ENCODE peak calls at places on chromosomes 4 and X, in four cellular contexts. W, S, E and G are unnamed samples.

GRCh38 chr4:39452860-39453587 is 5.7 kb downstream of the RPL9 start:
- DNase-seq in S (no peak), E (no peak), W (no peak), G (no peak)

GRCh38 chr4:145840162-145840768 is 98.4 kb downstream of the ZNF827 start:
- DNase-seq in S (no peak), E (peak; percentile 55), W (no peak), G (peak; percentile 82)

GRCh38 chr4:47465008-47465407 is 1.5 kb upstream of the COMMD8 start:
- DNase-seq in S (no peak), E (no peak), W (no peak), G (no peak)

GRCh38 chr4:15882675-15883086 is 55.9 kb downstream of the FGFBP1 start:
- DNase-seq in E (peak; percentile 81), S (no peak), W (peak; percentile 49), G (peak; percentile 82)

GRCh38 chrX:100376581-100376980 is 33.5 kb downstream of the PCDH19 start:
- DNase-seq in S (no peak), W (no peak), E (no peak), G (no peak)

GRCh38 chr4:119070301-119070700 is 65.3 kb upstream of the MYOZ2 start:
- DNase-seq in W (no peak), E (no peak), S (no peak), G (no peak)

GRCh38 chr4:77155631-77156345 is 1.2 kb upstream of the CCNG2 start:
- DNase-seq in S (no peak), E (no peak), W (peak; percentile 19), G (no peak)

GRCh38 chrX:120428309-120428708 is 40.8 kb downstream of the LAMP2 start:
- DNase-seq in W (no peak), E (peak; percentile 14), S (no peak), G (no peak)

GRCh38 chr4:2823671-2824328 is 19.8 kb upstream of the ADD1 start:
- DNase-seq in E (no peak), S (no peak), W (no peak), G (no peak)

GRCh38 chrX:46408553-46409407 is 136.4 kb downstream of the ZNF674 start:
- DNase-seq in S (peak; percentile 75), W (peak; percentile 87), E (peak; percentile 73), G (peak; percentile 83)

GRCh38 chrX:148574247-148574973 is 74.0 kb downstream of the AFF2 start:
- DNase-seq in S (no peak), E (peak; percentile 17), W (no peak), G (no peak)

GRCh38 chr4:158999166-158999682 is 103.7 kb upstream of the RAPGEF2 start:
- DNase-seq in W (no peak), E (no peak), S (no peak), G (no peak)

GRCh38 chr4:110484029-110484428 is 8.1 kb downstream of the ENPEP start:
- DNase-seq in S (no peak), W (no peak), E (no peak), G (no peak)

GRCh38 chr4:76856183-76856969 is 41.6 kb downstream of the SOWAHB start:
- DNase-seq in S (no peak), W (peak; percentile 15), E (peak; percentile 87), G (peak; percentile 2)

GRCh38 chrX:131704136-131704695 is 160.3 kb downstream of the OR13H1 start:
- DNase-seq in W (peak; percentile 95), E (peak; percentile 85), S (peak; percentile 77), G (peak; percentile 37)

GRCh38 chr4:91325495-91325894 is 978.3 kb upstream of the GRID2 start:
- DNase-seq in S (no peak), W (peak; percentile 26), E (peak; percentile 86), G (peak; percentile 59)

GRCh38 chrX:47226071-47226470 is 6.7 kb upstream of the USP11 start:
- DNase-seq in W (peak; percentile 6), S (peak; percentile 29), E (no peak), G (no peak)

GRCh38 chr4:112516401-112517066 is 554 bp upstream of the NEUROG2 start:
- DNase-seq in E (no peak), S (no peak), W (peak; percentile 32), G (no peak)

GRCh38 chr4:56803473-56803872 is 18.0 kb downstream of the SPINK2 start:
- DNase-seq in W (no peak), S (no peak), E (peak; percentile 37), G (peak; percentile 15)

GRCh38 chrX:133792198-133792953 is 193.0 kb downstream of the GPC3 start:
- DNase-seq in S (peak; percentile 68), E (peak; percentile 74), W (peak; percentile 86), G (peak; percentile 73)

GRCh38 chr4:53557601-53558000 is 33.7 kb downstream of the LNX1 start:
- DNase-seq in S (no peak), W (no peak), E (no peak), G (no peak)

GRCh38 chr4:67886281-67886680 is 2.5 kb upstream of the TMPRSS11D start:
- DNase-seq in W (no peak), E (peak; percentile 58), S (no peak), G (peak; percentile 53)

GRCh38 chr4:168263039-168263438 is 55.5 kb downstream of the DDX60 start:
- DNase-seq in W (no peak), S (no peak), E (no peak), G (no peak)

GRCh38 chr4:88286897-88287296 is 2.5 kb upstream of the PPM1K start:
- DNase-seq in S (no peak), W (no peak), E (no peak), G (no peak)

GRCh38 chrX:81120936-81121351 is 80.8 kb downstream of the HMGN5 start:
- DNase-seq in S (no peak), E (peak; percentile 67), W (peak; percentile 58), G (peak; percentile 62)
- TF ChIP-seq CTCF in S (peak; percentile 62), E (peak; percentile 68), W (peak; percentile 42), G (peak; percentile 81)

GRCh38 chrX:32592786-32593185 is 618.6 kb downstream of the DMD start:
- DNase-seq in E (no peak), S (no peak), W (no peak), G (no peak)
- TF ChIP-seq CTCF in E (no peak), S (no peak), W (no peak), G (no peak)

GRCh38 chr4:61202100-61202637 is 2.0 kb downstream of the ADGRL3 start:
- DNase-seq in S (peak; percentile 64), W (no peak), E (peak; percentile 8), G (peak; percentile 14)
- TF ChIP-seq CTCF in S (peak; percentile 16), W (no peak), E (no peak), G (peak; percentile 24)

GRCh38 chr4:156969136-156969535 is 2.5 kb downstream of the PDGFC start:
- DNase-seq in W (no peak), S (no peak), E (no peak), G (no peak)

GRCh38 chr4:156972370-156972980 is 876 bp upstream of the PDGFC start:
- DNase-seq in E (peak; percentile 62), S (no peak), W (peak; percentile 15), G (no peak)

GRCh38 chr4:156971168-156971601 is 414 bp downstream of the PDGFC start:
- DNase-seq in S (peak; percentile 40), E (no peak), W (peak; percentile 62), G (no peak)

GRCh38 chr4:156971623-156972369 is at the start of gene PDGFC:
- DNase-seq in W (peak; percentile 84), S (peak; percentile 65), E (peak; percentile 83), G (peak; percentile 68)

DNA sequence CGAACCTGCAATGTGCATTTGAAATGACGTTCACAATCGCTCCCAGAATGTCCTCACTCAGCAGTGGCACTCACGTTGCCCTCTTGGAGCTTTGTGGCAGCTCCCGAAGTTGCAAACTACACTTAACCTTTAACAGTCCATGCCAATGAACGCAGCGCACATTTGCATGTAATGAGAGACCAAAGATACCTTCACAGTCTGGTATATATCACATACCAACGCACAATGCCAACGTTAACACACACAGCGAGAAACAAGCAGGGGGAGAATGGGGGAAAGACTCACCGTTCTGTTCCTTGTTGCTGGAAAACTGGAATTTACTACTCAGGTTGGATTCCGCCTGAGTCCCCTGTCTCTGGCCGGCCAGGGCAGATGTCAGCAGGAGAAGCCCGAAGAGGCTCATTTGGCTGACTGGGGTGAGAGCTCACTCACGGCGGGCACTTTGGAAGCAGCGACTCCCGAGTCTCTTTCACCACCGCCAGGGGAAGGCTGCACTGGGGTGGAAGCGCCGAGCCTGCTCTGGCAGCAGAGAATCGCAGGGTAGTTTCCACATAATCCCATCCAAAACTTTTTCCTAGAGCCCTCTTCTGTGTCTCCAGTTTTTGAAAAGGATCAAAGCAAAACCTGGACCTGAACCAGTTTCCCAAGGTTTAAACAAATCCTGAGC is 965 bp downstream of the PDGFC start:
- DNase-seq in S (peak; percentile 76), E (no peak), W (peak; percentile 70), G (peak; percentile 56)
- TF ChIP-seq CTCF in S (no peak), E (peak; percentile 63), W (peak; percentile 62), G (peak; percentile 37)

DNA sequence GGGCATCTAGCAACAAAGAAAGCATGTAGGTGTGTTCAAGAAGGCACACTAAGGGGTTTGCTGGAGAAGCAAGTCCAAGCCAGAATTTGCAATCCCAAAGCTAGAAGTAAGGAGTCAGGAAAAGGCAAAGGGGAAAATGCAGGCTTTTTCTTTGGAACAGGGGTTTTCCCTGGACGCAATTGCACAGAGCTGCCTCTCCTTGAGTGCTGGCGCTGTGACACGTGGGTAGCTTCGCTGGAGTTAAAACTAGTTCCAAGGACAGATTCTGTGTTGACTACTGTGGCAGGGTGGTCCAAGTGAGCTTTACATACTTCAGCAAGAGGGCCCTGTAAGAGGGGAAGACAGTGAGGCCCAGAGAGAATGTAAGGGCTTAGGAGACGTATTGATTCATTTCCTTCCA is 277.1 kb downstream of the ADGRA3 start:
- DNase-seq in W (no peak), S (no peak), E (no peak), G (no peak)
- TF ChIP-seq CTCF in W (no peak), S (no peak), E (peak; percentile 20), G (no peak)

DNA sequence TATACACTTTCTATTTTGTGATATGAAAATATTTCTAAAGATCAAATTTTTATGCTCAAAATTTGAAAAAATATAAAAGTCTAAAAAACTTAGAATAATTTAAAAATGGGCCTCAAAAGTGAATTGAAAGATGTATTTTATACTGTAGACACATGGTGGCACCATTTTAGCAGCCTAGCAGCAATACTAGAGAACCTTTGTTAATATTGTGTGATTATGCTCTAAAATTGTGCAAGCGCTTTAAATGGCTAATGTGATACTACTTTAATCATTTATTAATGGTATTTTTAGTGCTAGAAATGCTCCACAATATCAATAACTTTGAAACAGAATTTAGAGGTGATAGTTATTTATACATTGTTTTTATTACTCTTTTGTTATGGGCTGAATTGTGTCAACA is 3.7 kb upstream of the GUF1 start:
- DNase-seq in W (no peak), E (no peak), S (no peak), G (no peak)
- TF ChIP-seq CTCF in W (no peak), E (no peak), S (no peak), G (peak; percentile 26)

GRCh38 chr4:105895609-105896460 is 564 bp downstream of the NPNT start:
- DNase-seq in W (peak; percentile 60), S (peak; percentile 41), E (peak; percentile 4), G (peak; percentile 35)
- TF ChIP-seq CTCF in W (peak; percentile 42), S (no peak), E (no peak), G (peak; percentile 8)

DNA sequence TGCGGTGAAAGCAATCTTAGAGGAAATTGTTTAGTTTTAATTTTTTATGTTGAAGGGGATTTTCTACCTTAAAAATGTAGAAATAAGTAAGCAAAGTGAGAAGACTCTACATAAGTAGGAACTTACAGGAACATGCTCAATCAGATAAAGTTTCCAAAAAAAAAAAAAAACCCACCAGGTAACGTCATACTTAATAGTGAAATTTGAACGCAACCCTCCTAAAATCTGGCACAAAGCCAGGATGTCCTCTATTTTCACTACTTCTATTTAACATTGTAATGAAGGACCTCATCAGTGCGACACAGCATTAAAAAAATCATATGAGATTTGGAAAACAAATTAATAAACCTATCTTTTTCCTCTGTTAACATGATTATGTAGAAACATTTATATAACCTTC is 135.0 kb upstream of the FAT4 start:
- DNase-seq in E (no peak), W (no peak), S (no peak), G (no peak)
- TF ChIP-seq CTCF in E (no peak), W (no peak), S (no peak), G (no peak)